ENCODE peak calls at places on chromosome 18, in nine cellular contexts. One of them, this sample, is unnamed.

GRCh38 chr18:61731693-61732376 is 161.0 kb downstream of the RNF152 start:
- DNase-seq in suprapubic skin: no peak
- DNase-seq in endothelial cell of umbilical vein: no peak
- DNase-seq in breast epithelium: no peak
- DNase-seq in HepG2: no peak
- DNase-seq in transverse colon: no peak
- DNase-seq in K562: no peak
- DNase-seq in prostate gland: no peak
- DNase-seq in spleen: no peak
- DNase-seq in this sample: no peak

GRCh38 chr18:11980555-11981382 is 538 bp upstream of the IMPA2 start:
- DNase-seq in endothelial cell of umbilical vein: peak; percentile 98
- DNase-seq in transverse colon: peak; percentile 99
- DNase-seq in prostate gland: peak; percentile 99
- DNase-seq in breast epithelium: peak; percentile 98
- DNase-seq in K562: peak; percentile 97
- DNase-seq in HepG2: peak; percentile 97
- DNase-seq in suprapubic skin: peak; percentile 99
- DNase-seq in spleen: peak; percentile 100
- DNase-seq in this sample: no peak

GRCh38 chr18:47591429-47591828 is 339.0 kb downstream of the SMAD2 start:
- DNase-seq in spleen: no peak
- DNase-seq in K562: no peak
- DNase-seq in prostate gland: no peak
- DNase-seq in endothelial cell of umbilical vein: no peak
- DNase-seq in breast epithelium: no peak
- DNase-seq in suprapubic skin: no peak
- DNase-seq in HepG2: no peak
- DNase-seq in transverse colon: no peak
- DNase-seq in this sample: no peak

GRCh38 chr18:75478996-75479870 is 51.7 kb upstream of the SMIM21 start:
- DNase-seq in endothelial cell of umbilical vein: peak; percentile 66
- DNase-seq in prostate gland: no peak
- DNase-seq in transverse colon: no peak
- DNase-seq in HepG2: peak; percentile 34
- DNase-seq in suprapubic skin: no peak
- DNase-seq in breast epithelium: no peak
- DNase-seq in spleen: no peak
- DNase-seq in K562: peak; percentile 26
- DNase-seq in this sample: no peak

GRCh38 chr18:51149605-51150429 is 47.7 kb downstream of the MEX3C start:
- DNase-seq in breast epithelium: no peak
- DNase-seq in endothelial cell of umbilical vein: no peak
- DNase-seq in K562: no peak
- DNase-seq in prostate gland: no peak
- DNase-seq in transverse colon: no peak
- DNase-seq in spleen: no peak
- DNase-seq in HepG2: no peak
- DNase-seq in suprapubic skin: no peak
- DNase-seq in this sample: no peak

GRCh38 chr18:62187543-62188378 is 706 bp downstream of the RELCH start:
- DNase-seq in prostate gland: peak; percentile 15
- DNase-seq in transverse colon: peak; percentile 47
- DNase-seq in endothelial cell of umbilical vein: peak; percentile 36
- DNase-seq in K562: peak; percentile 48
- DNase-seq in suprapubic skin: peak; percentile 67
- DNase-seq in HepG2: peak; percentile 17
- DNase-seq in spleen: no peak
- DNase-seq in breast epithelium: no peak
- DNase-seq in this sample: no peak

GRCh38 chr18:41372266-41372665 is 582.8 kb upstream of the PIK3C3 start:
- DNase-seq in transverse colon: no peak
- DNase-seq in HepG2: no peak
- DNase-seq in spleen: no peak
- DNase-seq in suprapubic skin: no peak
- DNase-seq in K562: no peak
- DNase-seq in breast epithelium: no peak
- DNase-seq in prostate gland: no peak
- DNase-seq in endothelial cell of umbilical vein: no peak
- DNase-seq in this sample: no peak

GRCh38 chr18:14189858-14190257 is 57.6 kb upstream of the ZNF519 start:
- DNase-seq in prostate gland: no peak
- DNase-seq in transverse colon: no peak
- DNase-seq in K562: no peak
- DNase-seq in endothelial cell of umbilical vein: peak; percentile 44
- DNase-seq in spleen: no peak
- DNase-seq in HepG2: peak; percentile 90
- DNase-seq in suprapubic skin: no peak
- DNase-seq in breast epithelium: no peak
- DNase-seq in this sample: no peak

GRCh38 chr18:49467019-49467563 is 6.6 kb upstream of the DYM start:
- DNase-seq in suprapubic skin: no peak
- DNase-seq in prostate gland: no peak
- DNase-seq in transverse colon: no peak
- DNase-seq in K562: no peak
- DNase-seq in breast epithelium: no peak
- DNase-seq in HepG2: no peak
- DNase-seq in endothelial cell of umbilical vein: no peak
- DNase-seq in spleen: no peak
- DNase-seq in this sample: no peak

GRCh38 chr18:74083071-74083954 is 64.3 kb downstream of the FBXO15 start:
- DNase-seq in suprapubic skin: no peak
- DNase-seq in prostate gland: no peak
- DNase-seq in transverse colon: no peak
- DNase-seq in K562: no peak
- DNase-seq in HepG2: no peak
- DNase-seq in endothelial cell of umbilical vein: no peak
- DNase-seq in spleen: no peak
- DNase-seq in breast epithelium: no peak
- DNase-seq in this sample: no peak

GRCh38 chr18:59763541-59764136 is 66.4 kb upstream of the CCBE1 start:
- DNase-seq in suprapubic skin: no peak
- DNase-seq in K562: no peak
- DNase-seq in prostate gland: no peak
- DNase-seq in spleen: no peak
- DNase-seq in breast epithelium: no peak
- DNase-seq in HepG2: no peak
- DNase-seq in endothelial cell of umbilical vein: no peak
- DNase-seq in transverse colon: no peak
- DNase-seq in this sample: no peak

GRCh38 chr18:2108581-2108980 is 462.7 kb downstream of the METTL4 start:
- DNase-seq in HepG2: no peak
- DNase-seq in spleen: no peak
- DNase-seq in endothelial cell of umbilical vein: no peak
- DNase-seq in transverse colon: no peak
- DNase-seq in prostate gland: no peak
- DNase-seq in suprapubic skin: no peak
- DNase-seq in K562: no peak
- DNase-seq in breast epithelium: no peak
- DNase-seq in this sample: no peak

GRCh38 chr18:41266616-41267015 is 688.4 kb upstream of the PIK3C3 start:
- DNase-seq in suprapubic skin: no peak
- DNase-seq in endothelial cell of umbilical vein: no peak
- DNase-seq in spleen: no peak
- DNase-seq in transverse colon: no peak
- DNase-seq in K562: no peak
- DNase-seq in breast epithelium: no peak
- DNase-seq in HepG2: no peak
- DNase-seq in prostate gland: no peak
- DNase-seq in this sample: no peak

GRCh38 chr18:8188196-8188595 is 421.0 kb upstream of the RAB12 start:
- DNase-seq in endothelial cell of umbilical vein: no peak
- DNase-seq in transverse colon: no peak
- DNase-seq in HepG2: no peak
- DNase-seq in K562: no peak
- DNase-seq in breast epithelium: no peak
- DNase-seq in suprapubic skin: no peak
- DNase-seq in spleen: no peak
- DNase-seq in prostate gland: no peak
- DNase-seq in this sample: no peak

GRCh38 chr18:48139427-48140347 is 209.2 kb upstream of the SMAD2 start:
- DNase-seq in prostate gland: peak; percentile 76
- DNase-seq in endothelial cell of umbilical vein: no peak
- DNase-seq in transverse colon: peak; percentile 93
- DNase-seq in K562: no peak
- DNase-seq in HepG2: no peak
- DNase-seq in suprapubic skin: no peak
- DNase-seq in spleen: peak; percentile 71
- DNase-seq in breast epithelium: peak; percentile 65
- DNase-seq in this sample: no peak

GRCh38 chr18:41906528-41907256 is 48.3 kb upstream of the PIK3C3 start:
- DNase-seq in HepG2: peak; percentile 13
- DNase-seq in spleen: no peak
- DNase-seq in prostate gland: no peak
- DNase-seq in endothelial cell of umbilical vein: peak; percentile 47
- DNase-seq in transverse colon: no peak
- DNase-seq in K562: peak; percentile 51
- DNase-seq in breast epithelium: no peak
- DNase-seq in suprapubic skin: no peak
- DNase-seq in this sample: no peak

GRCh38 chr18:80009661-80010550 is 21.5 kb upstream of the TXNL4A start:
- DNase-seq in spleen: no peak
- DNase-seq in endothelial cell of umbilical vein: peak; percentile 38
- DNase-seq in K562: peak; percentile 61
- DNase-seq in breast epithelium: peak; percentile 87
- DNase-seq in prostate gland: no peak
- DNase-seq in transverse colon: peak; percentile 62
- DNase-seq in suprapubic skin: no peak
- DNase-seq in HepG2: no peak
- DNase-seq in this sample: no peak

GRCh38 chr18:7417742-7418141 is 149.4 kb upstream of the PTPRM start:
- DNase-seq in HepG2: no peak
- DNase-seq in K562: no peak
- DNase-seq in endothelial cell of umbilical vein: no peak
- DNase-seq in spleen: no peak
- DNase-seq in breast epithelium: no peak
- DNase-seq in suprapubic skin: no peak
- DNase-seq in transverse colon: no peak
- DNase-seq in prostate gland: no peak
- DNase-seq in this sample: no peak

GRCh38 chr18:48777737-48778111 is 173.0 kb downstream of the SMAD7 start:
- DNase-seq in spleen: no peak
- DNase-seq in suprapubic skin: no peak
- DNase-seq in endothelial cell of umbilical vein: no peak
- DNase-seq in transverse colon: no peak
- DNase-seq in K562: no peak
- DNase-seq in HepG2: peak; percentile 30
- DNase-seq in breast epithelium: no peak
- DNase-seq in prostate gland: no peak
- DNase-seq in this sample: no peak

GRCh38 chr18:62621546-62621945 is 93.8 kb upstream of the PHLPP1 start:
- DNase-seq in suprapubic skin: no peak
- DNase-seq in K562: no peak
- DNase-seq in HepG2: no peak
- DNase-seq in endothelial cell of umbilical vein: peak; percentile 53
- DNase-seq in prostate gland: no peak
- DNase-seq in transverse colon: no peak
- DNase-seq in breast epithelium: no peak
- DNase-seq in spleen: no peak
- DNase-seq in this sample: no peak

GRCh38 chr18:460302-460701 is 40.2 kb downstream of the COLEC12 start:
- DNase-seq in suprapubic skin: no peak
- DNase-seq in transverse colon: no peak
- DNase-seq in spleen: no peak
- DNase-seq in breast epithelium: no peak
- DNase-seq in endothelial cell of umbilical vein: no peak
- DNase-seq in HepG2: no peak
- DNase-seq in prostate gland: no peak
- DNase-seq in K562: no peak
- DNase-seq in this sample: no peak
- TF ChIP-seq POLR2AphosphoS5 in suprapubic skin: no peak
- TF ChIP-seq POLR2AphosphoS5 in transverse colon: no peak
- TF ChIP-seq POLR2AphosphoS5 in spleen: no peak
- TF ChIP-seq POLR2AphosphoS5 in breast epithelium: no peak
- TF ChIP-seq POLR2AphosphoS5 in endothelial cell of umbilical vein: no peak
- TF ChIP-seq POLR2AphosphoS5 in HepG2: no peak
- TF ChIP-seq POLR2AphosphoS5 in prostate gland: no peak
- TF ChIP-seq POLR2AphosphoS5 in K562: no peak
- TF ChIP-seq POLR2AphosphoS5 in this sample: no peak

GRCh38 chr18:76490040-76490439 is 5.0 kb downstream of the ZNF516 start:
- DNase-seq in prostate gland: no peak
- DNase-seq in spleen: no peak
- DNase-seq in suprapubic skin: no peak
- DNase-seq in endothelial cell of umbilical vein: no peak
- DNase-seq in breast epithelium: no peak
- DNase-seq in HepG2: no peak
- DNase-seq in transverse colon: no peak
- DNase-seq in K562: no peak
- DNase-seq in this sample: no peak
- H3K4me1 ChIP-seq in prostate gland: no peaks in the 10 kb centered on the region
- H3K4me1 ChIP-seq in spleen: peaks cover 54% of the 10 kb centered on the region
- H3K4me1 ChIP-seq in suprapubic skin: peaks cover 52% of the 10 kb centered on the region
- H3K4me1 ChIP-seq in endothelial cell of umbilical vein: peaks cover 20% of the 10 kb centered on the region
- H3K4me1 ChIP-seq in breast epithelium: no peaks in the 10 kb centered on the region
- H3K4me1 ChIP-seq in HepG2: peaks cover 51% of the 10 kb centered on the region
- H3K4me1 ChIP-seq in transverse colon: no peaks in the 10 kb centered on the region
- H3K4me1 ChIP-seq in K562: peaks cover 2% of the 10 kb centered on the region
- H3K4me1 ChIP-seq in this sample: peaks cover 37% of the 10 kb centered on the region

DNA sequence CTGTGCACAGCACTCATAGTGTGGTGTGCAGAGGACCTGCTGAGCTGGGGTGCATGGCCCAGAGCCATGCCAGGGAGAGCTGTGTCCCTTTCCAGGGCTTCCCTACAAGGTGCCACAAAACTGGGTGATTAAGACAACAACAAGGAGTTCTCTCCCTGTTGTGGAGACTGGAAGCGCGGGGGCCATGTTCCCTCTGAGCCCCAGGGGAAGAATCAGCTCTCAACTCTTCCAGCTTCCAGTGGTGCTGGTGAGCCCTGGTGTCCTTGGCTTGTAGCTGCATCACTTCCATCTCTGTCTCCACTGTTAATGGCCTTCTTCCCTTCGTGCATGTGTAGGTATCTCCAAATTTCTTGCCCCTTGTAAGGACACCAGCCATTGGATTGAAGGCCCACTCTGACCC is 73.3 kb downstream of the CABLES1 start:
- DNase-seq in HepG2: no peak
- DNase-seq in suprapubic skin: no peak
- DNase-seq in spleen: no peak
- DNase-seq in breast epithelium: no peak
- DNase-seq in K562: no peak
- DNase-seq in transverse colon: no peak
- DNase-seq in endothelial cell of umbilical vein: no peak
- DNase-seq in prostate gland: no peak
- DNase-seq in this sample: no peak
- H3K9me3 ChIP-seq in HepG2: no peaks in the 10 kb centered on the region
- H3K9me3 ChIP-seq in suprapubic skin: no peaks in the 10 kb centered on the region
- H3K9me3 ChIP-seq in spleen: no peaks in the 10 kb centered on the region
- H3K9me3 ChIP-seq in breast epithelium: no peaks in the 10 kb centered on the region
- H3K9me3 ChIP-seq in K562: no peaks in the 10 kb centered on the region
- H3K9me3 ChIP-seq in transverse colon: no peaks in the 10 kb centered on the region
- H3K9me3 ChIP-seq in endothelial cell of umbilical vein: no peaks in the 10 kb centered on the region
- H3K9me3 ChIP-seq in prostate gland: no peaks in the 10 kb centered on the region
- H3K9me3 ChIP-seq in this sample: no peaks in the 10 kb centered on the region

DNA sequence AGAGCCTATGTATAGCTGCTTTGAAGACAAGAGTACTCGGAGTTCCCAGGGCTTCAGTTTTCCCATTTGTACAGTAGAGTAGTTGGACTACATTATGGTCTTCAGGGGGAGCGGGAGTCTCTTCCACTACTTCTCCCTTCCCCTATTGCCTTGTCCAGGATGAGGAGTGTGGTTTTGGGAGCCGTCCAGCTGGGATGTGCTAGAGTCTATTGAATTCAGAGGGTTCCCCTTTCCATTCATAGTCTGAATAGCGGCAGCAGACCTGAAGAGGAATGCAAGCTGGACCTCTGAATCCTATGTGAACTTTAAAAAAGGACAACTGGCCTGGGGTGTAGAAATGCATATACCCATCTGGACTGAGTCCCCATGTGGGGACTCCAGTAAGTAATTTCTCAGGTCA is 43.5 kb upstream of the EPG5 start:
- DNase-seq in HepG2: no peak
- DNase-seq in transverse colon: no peak
- DNase-seq in endothelial cell of umbilical vein: no peak
- DNase-seq in prostate gland: no peak
- DNase-seq in breast epithelium: no peak
- DNase-seq in K562: no peak
- DNase-seq in suprapubic skin: no peak
- DNase-seq in spleen: no peak
- DNase-seq in this sample: no peak
- TF ChIP-seq POLR2AphosphoS5 in HepG2: no peak
- TF ChIP-seq POLR2AphosphoS5 in transverse colon: no peak
- TF ChIP-seq POLR2AphosphoS5 in endothelial cell of umbilical vein: no peak
- TF ChIP-seq POLR2AphosphoS5 in prostate gland: no peak
- TF ChIP-seq POLR2AphosphoS5 in breast epithelium: no peak
- TF ChIP-seq POLR2AphosphoS5 in K562: no peak
- TF ChIP-seq POLR2AphosphoS5 in suprapubic skin: no peak
- TF ChIP-seq POLR2AphosphoS5 in spleen: no peak
- TF ChIP-seq POLR2AphosphoS5 in this sample: no peak

This sample was measured in vagina.